ENCODE peak calls at places on chromosomes 6 and 20, in nine cellular contexts. One of them, this sample, is unnamed.

GRCh38 chr6:135568366-135568765 is 70.8 kb upstream of the AHI1 start:
- DNase-seq in head of caudate nucleus: no peak
- DNase-seq in hepatic stellate cell: peak; percentile 51
- DNase-seq in neural progenitor cell: no peak
- DNase-seq in T-cell: peak; percentile 17
- DNase-seq in fibroblast of mammary gland: peak; percentile 88
- DNase-seq in left lung: no peak
- DNase-seq in iPS-NIHi11: no peak
- DNase-seq in stimulated activated CD8-positive, alpha-beta memory T cell treated with anti-CD3 and anti-CD28 coated beads, Interleukin-7, amount 100 ng/mL, for 1 hour: peak; percentile 6
- DNase-seq in this sample: no peak

GRCh38 chr6:13375360-13375878 is 47.1 kb upstream of the TBC1D7 start:
- DNase-seq in neural progenitor cell: no peak
- DNase-seq in fibroblast of mammary gland: no peak
- DNase-seq in head of caudate nucleus: no peak
- DNase-seq in iPS-NIHi11: no peak
- DNase-seq in stimulated activated CD8-positive, alpha-beta memory T cell treated with anti-CD3 and anti-CD28 coated beads, Interleukin-7, amount 100 ng/mL, for 1 hour: no peak
- DNase-seq in left lung: no peak
- DNase-seq in hepatic stellate cell: no peak
- DNase-seq in T-cell: no peak
- DNase-seq in this sample: no peak

GRCh38 chr20:56617489-56617888 is 11.6 kb upstream of the TFAP2C start:
- DNase-seq in neural progenitor cell: no peak
- DNase-seq in fibroblast of mammary gland: no peak
- DNase-seq in T-cell: no peak
- DNase-seq in left lung: no peak
- DNase-seq in stimulated activated CD8-positive, alpha-beta memory T cell treated with anti-CD3 and anti-CD28 coated beads, Interleukin-7, amount 100 ng/mL, for 1 hour: no peak
- DNase-seq in head of caudate nucleus: no peak
- DNase-seq in hepatic stellate cell: no peak
- DNase-seq in iPS-NIHi11: no peak
- DNase-seq in this sample: no peak

GRCh38 chr6:125041740-125042459 is 79.7 kb downstream of the RNF217 start:
- DNase-seq in stimulated activated CD8-positive, alpha-beta memory T cell treated with anti-CD3 and anti-CD28 coated beads, Interleukin-7, amount 100 ng/mL, for 1 hour: no peak
- DNase-seq in fibroblast of mammary gland: peak; percentile 76
- DNase-seq in T-cell: no peak
- DNase-seq in left lung: no peak
- DNase-seq in iPS-NIHi11: no peak
- DNase-seq in neural progenitor cell: no peak
- DNase-seq in head of caudate nucleus: no peak
- DNase-seq in hepatic stellate cell: no peak
- DNase-seq in this sample: no peak

GRCh38 chr6:118335325-118335724 is 212.8 kb upstream of the PLN start:
- DNase-seq in head of caudate nucleus: no peak
- DNase-seq in hepatic stellate cell: no peak
- DNase-seq in left lung: no peak
- DNase-seq in fibroblast of mammary gland: no peak
- DNase-seq in stimulated activated CD8-positive, alpha-beta memory T cell treated with anti-CD3 and anti-CD28 coated beads, Interleukin-7, amount 100 ng/mL, for 1 hour: no peak
- DNase-seq in neural progenitor cell: no peak
- DNase-seq in T-cell: no peak
- DNase-seq in iPS-NIHi11: no peak
- DNase-seq in this sample: no peak

GRCh38 chr6:18147160-18147559 is 7.7 kb downstream of the TPMT start:
- DNase-seq in neural progenitor cell: no peak
- DNase-seq in hepatic stellate cell: no peak
- DNase-seq in fibroblast of mammary gland: peak; percentile 79
- DNase-seq in stimulated activated CD8-positive, alpha-beta memory T cell treated with anti-CD3 and anti-CD28 coated beads, Interleukin-7, amount 100 ng/mL, for 1 hour: no peak
- DNase-seq in iPS-NIHi11: no peak
- DNase-seq in left lung: no peak
- DNase-seq in head of caudate nucleus: no peak
- DNase-seq in T-cell: no peak
- DNase-seq in this sample: no peak

GRCh38 chr6:129936329-129937165 is 75.4 kb upstream of the TMEM244 start:
- DNase-seq in neural progenitor cell: peak; percentile 85
- DNase-seq in T-cell: peak; percentile 12
- DNase-seq in head of caudate nucleus: peak; percentile 73
- DNase-seq in fibroblast of mammary gland: peak; percentile 84
- DNase-seq in iPS-NIHi11: peak; percentile 50
- DNase-seq in hepatic stellate cell: no peak
- DNase-seq in stimulated activated CD8-positive, alpha-beta memory T cell treated with anti-CD3 and anti-CD28 coated beads, Interleukin-7, amount 100 ng/mL, for 1 hour: peak; percentile 12
- DNase-seq in left lung: no peak
- DNase-seq in this sample: peak; percentile 78

GRCh38 chr6:122798099-122798641 is 9.1 kb downstream of the SMPDL3A start:
- DNase-seq in stimulated activated CD8-positive, alpha-beta memory T cell treated with anti-CD3 and anti-CD28 coated beads, Interleukin-7, amount 100 ng/mL, for 1 hour: no peak
- DNase-seq in head of caudate nucleus: peak; percentile 57
- DNase-seq in neural progenitor cell: no peak
- DNase-seq in T-cell: no peak
- DNase-seq in hepatic stellate cell: peak; percentile 26
- DNase-seq in iPS-NIHi11: no peak
- DNase-seq in fibroblast of mammary gland: peak; percentile 92
- DNase-seq in left lung: peak; percentile 70
- DNase-seq in this sample: no peak

GRCh38 chr6:56749632-56750151 is 107.0 kb upstream of the DST start:
- DNase-seq in neural progenitor cell: no peak
- DNase-seq in fibroblast of mammary gland: peak; percentile 86
- DNase-seq in stimulated activated CD8-positive, alpha-beta memory T cell treated with anti-CD3 and anti-CD28 coated beads, Interleukin-7, amount 100 ng/mL, for 1 hour: no peak
- DNase-seq in left lung: no peak
- DNase-seq in hepatic stellate cell: no peak
- DNase-seq in iPS-NIHi11: no peak
- DNase-seq in T-cell: no peak
- DNase-seq in head of caudate nucleus: no peak
- DNase-seq in this sample: no peak

GRCh38 chr6:13471184-13471583 is 16.2 kb downstream of the GFOD1 start:
- DNase-seq in neural progenitor cell: no peak
- DNase-seq in left lung: no peak
- DNase-seq in stimulated activated CD8-positive, alpha-beta memory T cell treated with anti-CD3 and anti-CD28 coated beads, Interleukin-7, amount 100 ng/mL, for 1 hour: no peak
- DNase-seq in iPS-NIHi11: no peak
- DNase-seq in fibroblast of mammary gland: no peak
- DNase-seq in T-cell: no peak
- DNase-seq in head of caudate nucleus: no peak
- DNase-seq in hepatic stellate cell: no peak
- DNase-seq in this sample: no peak

GRCh38 chr20:61736001-61736635 is 329.6 kb downstream of the TAF4 start:
- DNase-seq in hepatic stellate cell: no peak
- DNase-seq in iPS-NIHi11: no peak
- DNase-seq in head of caudate nucleus: no peak
- DNase-seq in left lung: no peak
- DNase-seq in fibroblast of mammary gland: no peak
- DNase-seq in stimulated activated CD8-positive, alpha-beta memory T cell treated with anti-CD3 and anti-CD28 coated beads, Interleukin-7, amount 100 ng/mL, for 1 hour: no peak
- DNase-seq in T-cell: no peak
- DNase-seq in neural progenitor cell: no peak
- DNase-seq in this sample: no peak

This sample was measured in endodermal cell.